ENCODE peak calls at places on chromosomes 11 and 22, in ten cellular contexts. R, N, C, D, A, V, J, P, S and K are unnamed samples.

GRCh38 chr11:57349491-57350274 is 11.5 kb downstream of the P2RX3 start:
- DNase-seq in R (no peak), N (peak), C (peak), D (peak), A (peak), V (peak), J (peak), P (no peak), S (peak), K (peak)

GRCh38 chr11:86459002-86459385 is 84.3 kb downstream of the CCDC81 start:
- DNase-seq in R (no peak), N (no peak), C (no peak), D (no peak), A (no peak), V (no peak), J (no peak), P (no peak), S (no peak), K (no peak)

GRCh38 chr11:99370557-99371200 is 349.9 kb downstream of the CNTN5 start:
- DNase-seq in R (peak), N (peak), C (no peak), D (peak), A (no peak), V (peak), J (peak), P (no peak), S (no peak), K (peak)

GRCh38 chr11:57566035-57566504 is 1.4 kb downstream of the UBE2L6 start:
- DNase-seq in R (no peak), N (no peak), C (no peak), D (peak), A (peak), V (peak), J (no peak), P (no peak), S (peak), K (no peak)

GRCh38 chr11:47276923-47277322 is 7.0 kb downstream of the MADD start:
- DNase-seq in R (no peak), N (no peak), C (no peak), D (no peak), A (no peak), V (no peak), J (no peak), P (no peak), S (no peak), K (no peak)

GRCh38 chr11:114762437-114762836 is 84.1 kb downstream of the NXPE2 start:
- DNase-seq in R (no peak), N (peak), C (no peak), D (peak), A (no peak), V (no peak), J (peak), P (peak), S (peak), K (peak)

GRCh38 chr11:78567209-78567608 is 7.5 kb downstream of the NARS2 start:
- DNase-seq in R (no peak), N (no peak), C (no peak), D (no peak), A (no peak), V (peak), J (no peak), P (no peak), S (no peak), K (no peak)

GRCh38 chr11:44625759-44626523 is 60.5 kb downstream of the CD82 start:
- DNase-seq in R (no peak), N (no peak), C (no peak), D (no peak), A (no peak), V (no peak), J (no peak), P (no peak), S (no peak), K (no peak)

GRCh38 chr11:118002010-118002540 is 15.9 kb downstream of the IL10RA start:
- DNase-seq in R (no peak), N (no peak), C (no peak), D (no peak), A (peak), V (no peak), J (no peak), P (no peak), S (peak), K (no peak)

GRCh38 chr11:16280256-16280682 is 76.1 kb downstream of the SOX6 start:
- DNase-seq in R (peak), N (peak), C (no peak), D (peak), A (no peak), V (peak), J (peak), P (no peak), S (peak), K (peak)

GRCh38 chr11:59857444-59858434 is 8.5 kb downstream of the TCN1 start:
- DNase-seq in R (no peak), N (no peak), C (no peak), D (peak), A (no peak), V (peak), J (no peak), P (no peak), S (peak), K (no peak)

GRCh38 chr22:37638351-37639069 is 959 bp upstream of the SH3BP1 start:
- DNase-seq in R (no peak), N (no peak), C (no peak), D (peak), A (peak), V (no peak), J (no peak), P (no peak), S (peak), K (no peak)

GRCh38 chr11:34730544-34731295 is 109.8 kb downstream of the EHF start:
- DNase-seq in R (no peak), N (no peak), C (no peak), D (no peak), A (no peak), V (no peak), J (no peak), P (no peak), S (no peak), K (no peak)

GRCh38 chr11:34458566-34458965 is 19.8 kb downstream of the CAT start:
- DNase-seq in R (no peak), N (no peak), C (no peak), D (no peak), A (no peak), V (no peak), J (no peak), P (no peak), S (no peak), K (no peak)

GRCh38 chr11:129960216-129961214 is 42.1 kb downstream of the PRDM10 start:
- DNase-seq in R (peak), N (no peak), C (no peak), D (peak), A (no peak), V (peak), J (no peak), P (no peak), S (peak), K (no peak)

GRCh38 chr11:128310676-128311445 is 276.5 kb downstream of the ETS1 start:
- DNase-seq in R (no peak), N (no peak), C (no peak), D (no peak), A (no peak), V (no peak), J (no peak), P (no peak), S (peak), K (no peak)

GRCh38 chr22:42134033-42135020 is 3.7 kb upstream of the CYP2D6 start:
- DNase-seq in R (no peak), N (no peak), C (no peak), D (no peak), A (no peak), V (no peak), J (no peak), P (no peak), S (no peak), K (no peak)

GRCh38 chr22:16917144-16918003 is 90.6 kb downstream of the GAB4 start:
- DNase-seq in R (no peak), N (peak), C (no peak), D (peak), A (peak), V (peak), J (peak), P (no peak), S (peak), K (peak)

GRCh38 chr11:8719260-8720190 is 36.9 kb downstream of the RPL27A start:
- DNase-seq in R (peak), N (peak), C (no peak), D (peak), A (no peak), V (peak), J (peak), P (no peak), S (no peak), K (peak)

GRCh38 chr22:22431271-22432220 is 77.0 kb downstream of the ZNF280B start:
- DNase-seq in R (peak), N (peak), C (no peak), D (peak), A (peak), V (peak), J (peak), P (no peak), S (peak), K (peak)

GRCh38 chr11:3184732-3185347 is 19.7 kb upstream of the OSBPL5 start:
- DNase-seq in R (no peak), N (peak), C (no peak), D (no peak), A (no peak), V (no peak), J (no peak), P (no peak), S (no peak), K (no peak)